ENCODE peak calls at places on chromosomes 12 and 14, in five cellular contexts. Y, E, P, T and W are unnamed samples.
A peak's percentile ranks its signal among the peaks of the same experiment; 100 is the strongest.

GRCh38 chr12:27014085-27014858 is at the start of gene TM7SF3:
- DNase-seq in Y (peak; percentile 85), E (peak; percentile 80), P (peak; percentile 97), T (peak; percentile 91), W (peak; percentile 87)

GRCh38 chr14:92819011-92819410 is 24.9 kb downstream of the GOLGA5 start:
- DNase-seq in Y (no peak), E (no peak), P (no peak), T (no peak), W (no peak)

GRCh38 chr12:122203968-122204828 is 689 bp downstream of the B3GNT4 start:
- DNase-seq in Y (no peak), E (no peak), P (no peak), T (no peak), W (no peak)

GRCh38 chr12:64172143-64172970 is 49.7 kb downstream of the KICS2 start:
- DNase-seq in Y (no peak), E (no peak), P (no peak), T (no peak), W (no peak)

GRCh38 chr12:23433121-23433520 is 516.3 kb downstream of the SOX5 start:
- DNase-seq in Y (no peak), E (no peak), P (no peak), T (no peak), W (no peak)

GRCh38 chr12:25557830-25558436 is 4.8 kb upstream of the LMNTD1 start:
- DNase-seq in Y (peak; percentile 41), E (peak; percentile 71), P (no peak), T (peak; percentile 71), W (peak; percentile 51)

GRCh38 chr12:77946541-77947021 is 115.9 kb downstream of the NAV3 start:
- DNase-seq in Y (no peak), E (no peak), P (no peak), T (peak; percentile 73), W (no peak)

GRCh38 chr12:111268738-111269572 is 99.9 kb downstream of the PHETA1 start:
- DNase-seq in Y (no peak), E (peak; percentile 12), P (no peak), T (peak; percentile 11), W (no peak)

GRCh38 chr12:94792690-94793089 is 142.3 kb upstream of the TMCC3 start:
- DNase-seq in Y (no peak), E (no peak), P (no peak), T (peak; percentile 82), W (peak; percentile 33)

DNA sequence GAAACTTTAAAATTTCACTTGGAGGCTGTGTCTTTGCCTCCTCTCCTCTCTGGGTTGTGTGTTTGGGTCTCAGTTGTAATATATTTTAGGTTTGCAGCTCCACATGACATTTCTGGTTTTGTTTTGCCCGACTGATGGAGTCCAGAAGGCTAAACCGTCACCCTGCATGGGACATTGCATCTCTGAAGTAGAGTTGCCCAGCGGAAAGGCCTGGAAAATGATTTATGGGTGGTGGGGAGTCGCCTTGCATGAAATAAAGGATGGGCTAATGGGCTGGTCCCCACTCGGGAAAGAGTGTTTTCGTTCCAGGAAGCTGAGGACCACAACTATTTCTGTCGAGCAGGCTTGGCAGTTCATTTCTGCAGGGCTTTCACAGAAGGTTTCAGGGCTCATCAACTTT is 74.7 kb upstream of the GSC start:
- DNase-seq in Y (no peak), E (no peak), P (no peak), T (no peak), W (no peak)
- H3K4me3 ChIP-seq in Y (no peak overlapping the region), E (no peak overlapping the region), P (no peak overlapping the region), T (no peak overlapping the region), W (no peak overlapping the region)

GRCh38 chr12:100951756-100952155 is 157.2 kb downstream of the ANO4 start:
- DNase-seq in Y (no peak), E (no peak), P (no peak), T (no peak), W (no peak)
- TF ChIP-seq CTCF in Y (no peak), E (no peak), P (no peak), T (no peak), W (no peak)

GRCh38 chr12:54251667-54252284 is 28.1 kb downstream of the CBX5 start:
- DNase-seq in Y (peak; percentile 25), E (peak; percentile 60), P (no peak), T (peak; percentile 78), W (peak; percentile 51)
- H3K4me3 ChIP-seq in Y (no peak overlapping the region), E (no peak overlapping the region), P (no peak overlapping the region), T (no peak overlapping the region), W (no peak overlapping the region)

GRCh38 chr12:3294481-3294911 is 196.5 kb upstream of the PRMT8 start:
- DNase-seq in Y (no peak), E (no peak), P (no peak), T (no peak), W (no peak)

GRCh38 chr12:3295225-3295624 is 195.8 kb upstream of the PRMT8 start:
- DNase-seq in Y (no peak), E (no peak), P (no peak), T (no peak), W (no peak)

GRCh38 chr12:3291939-3292338 is 199.1 kb upstream of the PRMT8 start:
- DNase-seq in Y (no peak), E (no peak), P (no peak), T (no peak), W (no peak)

GRCh38 chr12:3293013-3293412 is 198.0 kb upstream of the PRMT8 start:
- DNase-seq in Y (no peak), E (no peak), P (no peak), T (no peak), W (no peak)

GRCh38 chr12:3293446-3294161 is 197.4 kb upstream of the PRMT8 start:
- DNase-seq in Y (peak; percentile 12), E (peak; percentile 71), P (no peak), T (peak; percentile 54), W (no peak)
- TF ChIP-seq CTCF in Y (no peak), E (peak; percentile 30), P (no peak), T (no peak), W (peak; percentile 12)

DNA sequence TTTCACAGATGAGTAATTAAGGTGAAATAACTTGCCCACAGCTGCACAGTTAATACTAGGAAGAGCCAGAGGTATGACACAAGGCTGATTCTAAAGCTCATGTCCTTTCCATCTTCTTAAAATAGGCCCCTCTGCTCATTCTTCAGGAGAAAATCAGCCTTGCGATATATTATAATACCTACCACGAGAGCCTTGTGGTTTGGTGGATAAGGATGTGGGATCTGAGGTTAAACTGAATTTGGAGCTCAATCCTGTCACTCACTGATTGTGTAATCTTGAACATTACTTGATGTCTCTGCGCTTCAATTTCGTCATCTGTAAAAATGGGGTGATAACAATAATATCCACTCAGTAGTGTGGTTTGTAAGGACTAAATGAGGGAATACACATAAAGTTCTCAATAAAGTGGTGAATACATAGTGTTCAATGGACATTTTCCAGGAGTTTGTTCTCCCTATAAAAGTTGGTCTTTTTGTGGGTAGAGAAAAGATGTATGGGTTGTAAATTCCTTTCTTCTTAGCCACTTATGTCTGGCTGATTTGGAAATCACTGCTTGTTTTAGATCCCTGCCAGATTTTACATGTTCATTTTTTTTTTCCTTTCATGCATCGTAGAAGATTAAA is 25.1 kb upstream of the ATP2B1 start:
- DNase-seq in Y (peak; percentile 94), E (peak; percentile 99), P (no peak), T (peak; percentile 93), W (peak; percentile 95)
- H3K4me3 ChIP-seq in Y (no peak overlapping the region), E (no peak overlapping the region), P (no peak overlapping the region), T (no peak overlapping the region), W (no peak overlapping the region)

DNA sequence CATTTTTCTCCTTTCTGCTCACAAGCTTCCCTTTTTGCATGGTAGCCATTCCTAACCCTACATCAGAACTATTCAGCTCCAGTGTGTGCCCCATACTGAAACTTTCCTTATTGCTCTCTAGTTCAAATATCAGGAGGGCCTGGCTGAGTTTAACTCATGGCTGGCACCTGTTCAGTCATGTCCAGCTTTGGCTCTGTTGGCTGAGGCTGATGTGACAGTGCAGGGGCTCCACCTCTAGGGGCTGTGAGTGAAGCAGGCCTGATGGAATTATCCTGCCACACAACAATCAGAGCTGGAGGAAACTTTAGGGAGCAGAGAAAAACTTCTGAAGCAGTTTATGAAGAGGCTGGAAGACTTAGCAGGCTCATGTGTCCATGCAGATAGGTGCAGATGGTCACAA is 8.5 kb downstream of the COQ6 start:
- DNase-seq in Y (no peak), E (no peak), P (no peak), T (no peak), W (no peak)
- TF ChIP-seq CTCF in Y (no peak), E (no peak), P (no peak), T (no peak), W (no peak)

DNA sequence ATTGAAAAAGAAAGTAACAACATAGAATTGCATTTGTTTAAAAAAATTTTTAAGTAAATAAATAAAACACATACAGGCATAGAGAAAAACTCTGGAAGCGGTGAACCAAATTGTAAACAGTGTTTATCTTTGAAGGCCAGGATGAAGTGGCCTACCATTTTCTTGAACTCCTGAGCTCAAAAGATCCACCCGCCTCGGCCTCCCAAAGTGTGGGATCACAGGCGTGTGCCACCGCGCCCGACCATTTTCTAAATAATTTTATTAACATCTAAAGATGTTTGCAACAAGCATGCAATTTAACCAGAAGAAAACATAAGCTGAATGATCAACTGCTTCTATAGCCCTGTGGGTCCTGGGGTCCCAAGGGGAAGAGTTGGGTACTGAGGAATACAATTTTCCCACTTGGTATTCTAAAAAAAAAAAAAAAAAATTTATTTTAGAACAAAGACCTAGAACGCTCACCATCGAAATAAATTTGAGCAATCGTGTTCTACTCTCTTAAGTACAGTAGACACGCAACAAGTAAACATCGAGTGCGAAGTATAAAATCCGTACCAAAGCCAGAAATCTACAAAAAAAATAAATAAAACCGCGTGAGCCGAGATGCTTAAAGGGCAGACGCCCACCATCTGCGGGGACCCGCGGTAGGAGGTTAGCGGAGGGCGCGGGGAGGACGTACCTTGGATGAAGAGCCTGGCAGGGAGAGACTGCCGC is 489 bp downstream of the MIS18BP1 start:
- DNase-seq in Y (no peak), E (peak; percentile 22), P (no peak), T (no peak), W (no peak)
- H3K4me3 ChIP-seq in Y (peak overlapping the region; percentile 68), E (peak overlapping the region; percentile 85), P (peak overlapping the region; percentile 70), T (peak overlapping the region; percentile 67), W (peak overlapping the region; percentile 80)

DNA sequence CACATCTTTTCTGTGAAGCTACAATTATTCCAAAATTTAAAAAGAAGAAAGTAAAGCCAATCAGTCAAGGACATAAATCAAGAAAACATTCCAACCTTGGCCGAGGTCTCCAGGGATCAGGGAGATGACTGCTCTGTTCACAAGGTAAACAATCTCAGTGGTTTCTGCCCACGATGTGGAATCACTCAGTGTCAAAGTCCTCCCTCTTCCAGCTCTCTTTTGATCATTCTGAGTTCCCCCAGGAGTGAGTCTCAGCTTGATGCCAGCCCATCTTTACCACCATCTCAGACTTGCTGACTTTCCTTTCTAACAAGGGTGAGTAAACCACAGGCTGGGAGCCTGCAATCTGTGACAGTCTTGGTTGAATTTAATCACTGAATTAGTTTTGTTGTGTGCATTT is 4.8 kb upstream of the SERPINA9 start:
- DNase-seq in Y (no peak), E (peak; percentile 24), P (no peak), T (no peak), W (peak; percentile 9)
- TF ChIP-seq CTCF in Y (no peak), E (no peak), P (no peak), T (no peak), W (no peak)

GRCh38 chr14:69485261-69485660 is 733 bp downstream of the PLEKHD1 start:
- DNase-seq in Y (no peak), E (no peak), P (no peak), T (no peak), W (no peak)
- H3K4me3 ChIP-seq in Y (no peak overlapping the region), E (no peak overlapping the region), P (no peak overlapping the region), T (no peak overlapping the region), W (no peak overlapping the region)